ENCODE peak calls at places on chromosomes 16 and 17, in six cellular contexts. One of them, this sample, is unnamed.

GRCh38 chr17:29612094-29612403 is 10.7 kb downstream of the CORO6 start:
- DNase-seq in H1: no peak
- DNase-seq in K562: no peak
- DNase-seq in HepG2: no peak
- DNase-seq in GM12892: no peak
- DNase-seq in GM12878: no peak
- DNase-seq in this sample: no peak

GRCh38 chr17:39222866-39223834 is 2.6 kb downstream of the STAC2 start:
- DNase-seq in K562: no peak
- DNase-seq in HepG2: no peak
- DNase-seq in GM12892: no peak
- DNase-seq in GM12878: no peak
- DNase-seq in H1: no peak
- DNase-seq in this sample: no peak

GRCh38 chr17:52148288-52148968 is 10.1 kb downstream of the CA10 start:
- DNase-seq in HepG2: no peak
- DNase-seq in H1: no peak
- DNase-seq in K562: no peak
- DNase-seq in GM12892: no peak
- DNase-seq in GM12878: no peak
- DNase-seq in this sample: no peak

GRCh38 chr16:46929378-46930332 is 43.8 kb downstream of the DNAJA2 start:
- DNase-seq in K562: peak
- DNase-seq in GM12892: peak
- DNase-seq in HepG2: peak
- DNase-seq in GM12878: no peak
- DNase-seq in H1: peak
- DNase-seq in this sample: peak

GRCh38 chr16:82460761-82461160 is 166.0 kb upstream of the CDH13 start:
- DNase-seq in GM12892: no peak
- DNase-seq in H1: no peak
- DNase-seq in K562: no peak
- DNase-seq in HepG2: peak
- DNase-seq in GM12878: no peak
- DNase-seq in this sample: no peak

GRCh38 chr16:86605950-86606349 is 27.6 kb downstream of the FOXL1 start:
- DNase-seq in HepG2: no peak
- DNase-seq in H1: no peak
- DNase-seq in GM12878: no peak
- DNase-seq in K562: no peak
- DNase-seq in GM12892: no peak
- DNase-seq in this sample: no peak

GRCh38 chr17:70808596-70808995 is 639.3 kb downstream of the KCNJ2 start:
- DNase-seq in GM12878: no peak
- DNase-seq in K562: no peak
- DNase-seq in H1: no peak
- DNase-seq in GM12892: no peak
- DNase-seq in HepG2: no peak
- DNase-seq in this sample: no peak

GRCh38 chr16:88784074-88784855 is 755 bp downstream of the PIEZO1 start:
- DNase-seq in K562: peak
- DNase-seq in GM12892: no peak
- DNase-seq in GM12878: no peak
- DNase-seq in HepG2: peak
- DNase-seq in H1: peak
- DNase-seq in this sample: no peak

GRCh38 chr16:85963746-85964370 is 64.9 kb downstream of the IRF8 start:
- DNase-seq in H1: no peak
- DNase-seq in GM12892: no peak
- DNase-seq in K562: no peak
- DNase-seq in HepG2: no peak
- DNase-seq in GM12878: no peak
- DNase-seq in this sample: no peak

GRCh38 chr17:15456972-15457722 is 10.3 kb downstream of the CDRT4 start:
- DNase-seq in H1: no peak
- DNase-seq in GM12892: no peak
- DNase-seq in K562: no peak
- DNase-seq in GM12878: no peak
- DNase-seq in HepG2: peak
- DNase-seq in this sample: no peak

GRCh38 chr16:3058173-3059030 is 7.0 kb upstream of the IL32 start:
- DNase-seq in K562: peak
- DNase-seq in GM12878: no peak
- DNase-seq in H1: peak
- DNase-seq in HepG2: peak
- DNase-seq in GM12892: no peak
- DNase-seq in this sample: no peak

GRCh38 chr16:3062553-3062952 is 2.9 kb upstream of the IL32 start:
- DNase-seq in K562: no peak
- DNase-seq in GM12878: no peak
- DNase-seq in HepG2: no peak
- DNase-seq in GM12892: no peak
- DNase-seq in H1: no peak
- DNase-seq in this sample: no peak

GRCh38 chr16:3059723-3060242 is 5.7 kb upstream of the IL32 start:
- DNase-seq in HepG2: no peak
- DNase-seq in K562: no peak
- DNase-seq in GM12878: no peak
- DNase-seq in GM12892: no peak
- DNase-seq in H1: no peak
- DNase-seq in this sample: no peak

GRCh38 chr16:3059041-3059722 is 6.3 kb upstream of the IL32 start:
- DNase-seq in H1: peak
- DNase-seq in K562: peak
- DNase-seq in GM12878: no peak
- DNase-seq in GM12892: peak
- DNase-seq in HepG2: peak
- DNase-seq in this sample: peak

DNA sequence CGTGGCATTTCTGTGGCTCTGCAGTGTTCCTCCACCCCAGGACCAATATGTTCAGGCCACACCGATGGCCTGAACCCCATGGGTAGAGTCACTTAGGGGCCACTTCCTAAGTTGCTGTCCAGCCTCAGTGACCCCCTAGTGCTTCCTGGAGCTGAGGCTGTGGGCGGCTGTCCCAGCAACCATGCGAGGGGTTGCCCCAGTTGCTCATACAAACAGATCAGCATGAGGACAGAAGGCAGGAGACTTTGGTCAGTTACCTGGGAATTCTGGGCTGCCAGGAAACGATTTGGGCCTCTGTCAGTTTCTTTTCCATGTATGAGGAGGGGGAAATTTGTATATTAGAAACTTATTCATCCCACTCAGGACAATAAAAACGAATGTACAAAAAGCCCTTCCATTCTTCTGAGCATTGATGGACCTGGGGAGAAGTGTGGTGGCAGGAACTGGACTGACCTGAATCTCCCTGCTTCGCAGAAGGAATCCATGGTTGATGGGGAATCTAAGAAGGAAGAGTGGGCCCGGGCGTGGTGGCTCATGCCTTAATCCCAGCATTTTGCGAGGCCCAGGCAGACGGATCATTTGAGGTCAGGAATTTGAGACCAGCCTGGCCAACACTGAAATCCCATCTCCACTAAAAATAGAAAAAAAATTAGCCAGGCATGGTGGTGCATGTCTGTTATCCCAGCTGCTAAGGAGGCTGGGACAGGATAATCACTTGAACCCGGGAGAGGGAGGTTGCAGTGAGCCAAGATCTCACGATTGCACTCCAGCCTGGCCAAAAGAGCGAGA is 4.9 kb upstream of the IL32 start:
- DNase-seq in HepG2: no peak
- DNase-seq in K562: no peak
- DNase-seq in GM12878: no peak
- DNase-seq in H1: no peak
- DNase-seq in GM12892: no peak
- DNase-seq in this sample: no peak
- TF ChIP-seq TAF1 in HepG2: no peak
- TF ChIP-seq TAF1 in K562: no peak
- TF ChIP-seq TAF1 in GM12878: no peak
- TF ChIP-seq TAF1 in H1: no peak
- TF ChIP-seq TAF1 in GM12892: no peak
- TF ChIP-seq TAF1 in this sample: no peak

GRCh38 chr17:17239832-17240231 is 2.9 kb upstream of the FLCN start:
- DNase-seq in HepG2: no peak
- DNase-seq in GM12878: no peak
- DNase-seq in GM12892: no peak
- DNase-seq in K562: peak
- DNase-seq in H1: no peak
- DNase-seq in this sample: no peak

GRCh38 chr17:17235212-17236174 is 1.5 kb downstream of the FLCN start:
- DNase-seq in GM12878: no peak
- DNase-seq in H1: no peak
- DNase-seq in GM12892: no peak
- DNase-seq in K562: peak
- DNase-seq in HepG2: peak
- DNase-seq in this sample: no peak

GRCh38 chr17:17232303-17232621 is 4.7 kb downstream of the FLCN start:
- DNase-seq in K562: no peak
- DNase-seq in H1: no peak
- DNase-seq in GM12892: no peak
- DNase-seq in GM12878: no peak
- DNase-seq in HepG2: no peak
- DNase-seq in this sample: no peak

GRCh38 chr17:17237026-17237799 is at the start of gene FLCN:
- DNase-seq in H1: peak
- DNase-seq in GM12892: peak
- DNase-seq in K562: peak
- DNase-seq in GM12878: peak
- DNase-seq in HepG2: peak
- DNase-seq in this sample: peak

DNA sequence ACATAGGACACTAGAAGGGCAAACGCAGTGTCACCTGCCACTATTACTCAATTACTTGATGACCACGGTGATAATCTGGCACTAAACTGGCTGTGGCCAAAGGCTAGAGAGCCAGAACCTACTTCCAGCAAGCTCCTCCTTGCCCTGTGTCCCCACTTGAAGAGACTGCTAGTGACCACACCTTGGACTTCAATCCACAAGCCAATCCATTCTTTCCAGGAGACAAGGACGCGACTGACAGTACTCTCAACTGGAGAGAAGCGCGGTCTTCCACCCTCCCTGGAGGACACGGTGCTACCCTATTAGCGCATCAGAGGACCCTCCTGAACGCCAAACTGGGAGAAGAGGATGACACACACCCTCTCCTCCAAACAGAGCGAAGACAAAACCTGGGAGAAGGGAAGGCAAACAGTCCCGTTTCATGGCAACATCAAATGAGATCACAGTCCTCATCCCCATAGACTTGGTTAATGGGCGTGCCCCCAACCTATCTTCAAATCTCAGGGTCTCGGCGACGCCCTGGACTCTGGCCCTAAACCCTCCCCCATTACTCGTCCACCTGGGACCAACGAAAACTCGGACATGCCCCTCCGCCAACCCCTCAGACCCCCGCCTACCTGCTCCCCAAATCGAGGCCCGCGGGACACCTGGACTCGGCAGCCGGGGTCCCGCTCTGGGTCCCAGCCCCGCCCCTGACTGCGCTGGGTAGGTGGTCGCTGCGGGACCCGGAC is 508 bp downstream of the FLCN start:
- DNase-seq in H1: no peak
- DNase-seq in HepG2: peak
- DNase-seq in GM12892: no peak
- DNase-seq in GM12878: no peak
- DNase-seq in K562: peak
- DNase-seq in this sample: no peak
- TF ChIP-seq POLR2A in H1: no peak
- TF ChIP-seq POLR2A in HepG2: no peak
- TF ChIP-seq POLR2A in GM12892: no peak
- TF ChIP-seq POLR2A in GM12878: no peak
- TF ChIP-seq POLR2A in K562: no peak
- TF ChIP-seq POLR2A in this sample: no peak

DNA sequence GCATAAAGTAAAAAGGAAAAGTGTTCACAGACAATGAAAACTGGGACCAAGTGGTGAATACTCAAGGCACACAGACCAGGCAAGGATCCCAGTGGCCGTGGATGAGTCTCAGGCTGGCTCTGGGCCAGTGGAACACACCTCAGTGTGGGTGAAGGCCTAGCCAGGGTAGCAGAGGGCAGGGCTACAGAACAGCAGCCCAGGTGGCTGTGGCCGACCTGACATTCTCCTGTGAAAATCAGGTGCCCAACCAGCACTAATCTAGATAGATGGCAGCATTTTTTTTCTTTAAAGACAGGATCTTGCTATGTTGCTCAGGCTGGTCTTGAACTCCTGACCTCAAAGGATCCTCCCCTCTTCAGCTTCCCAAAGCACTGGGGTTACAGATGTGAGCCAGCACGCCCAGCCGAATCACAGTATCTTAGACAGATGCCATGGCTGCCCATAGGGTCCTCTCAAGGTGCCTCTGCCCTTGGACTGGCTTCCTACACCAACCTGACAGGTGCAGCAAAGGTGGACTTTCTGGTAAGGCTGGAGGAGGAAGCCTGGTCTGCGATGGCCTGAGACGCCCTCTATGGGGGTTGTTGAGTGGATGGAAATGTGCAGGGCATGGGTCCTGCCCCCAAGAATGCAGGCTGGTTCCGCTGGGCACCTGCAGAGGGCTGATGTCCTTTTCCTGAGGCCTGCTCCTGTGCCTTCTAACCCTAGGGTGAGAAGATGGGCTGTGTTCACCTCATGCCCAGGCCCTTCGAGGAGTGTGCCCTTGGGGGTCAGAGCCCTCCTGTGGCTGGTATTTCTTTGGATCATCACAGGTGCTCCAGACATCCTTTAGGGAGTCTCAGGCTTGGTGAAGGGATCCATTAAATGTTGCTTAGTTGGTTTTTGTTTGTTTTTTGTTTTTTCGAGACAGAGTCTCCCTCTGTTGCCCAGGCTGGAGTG is 3.8 kb upstream of the P4HB start:
- DNase-seq in H1: no peak
- DNase-seq in GM12892: no peak
- DNase-seq in HepG2: no peak
- DNase-seq in GM12878: no peak
- DNase-seq in K562: no peak
- DNase-seq in this sample: no peak
- TF ChIP-seq POLR2AphosphoS5 in H1: no peak
- TF ChIP-seq POLR2AphosphoS5 in GM12892: no peak
- TF ChIP-seq POLR2AphosphoS5 in HepG2: peak
- TF ChIP-seq POLR2AphosphoS5 in GM12878: peak
- TF ChIP-seq POLR2AphosphoS5 in K562: peak
- TF ChIP-seq POLR2AphosphoS5 in this sample: no peak

GRCh38 chr17:80061421-80061820 is 25.0 kb downstream of the CCDC40 start:
- DNase-seq in K562: no peak
- DNase-seq in GM12878: no peak
- DNase-seq in HepG2: no peak
- DNase-seq in H1: no peak
- DNase-seq in GM12892: no peak
- DNase-seq in this sample: no peak

GRCh38 chr17:80064696-80065095 is 28.3 kb downstream of the CCDC40 start:
- DNase-seq in GM12892: no peak
- DNase-seq in HepG2: no peak
- DNase-seq in K562: no peak
- DNase-seq in GM12878: no peak
- DNase-seq in H1: no peak
- DNase-seq in this sample: no peak

GRCh38 chr17:80060629-80061028 is 24.2 kb downstream of the CCDC40 start:
- DNase-seq in H1: no peak
- DNase-seq in GM12892: no peak
- DNase-seq in GM12878: no peak
- DNase-seq in K562: no peak
- DNase-seq in HepG2: no peak
- DNase-seq in this sample: no peak

GRCh38 chr17:80065478-80066170 is 29.2 kb downstream of the CCDC40 start:
- DNase-seq in GM12878: no peak
- DNase-seq in HepG2: no peak
- DNase-seq in GM12892: no peak
- DNase-seq in K562: no peak
- DNase-seq in H1: peak
- DNase-seq in this sample: no peak

GRCh38 chr17:80063815-80064585 is 27.6 kb downstream of the CCDC40 start:
- DNase-seq in K562: peak
- DNase-seq in GM12878: no peak
- DNase-seq in H1: no peak
- DNase-seq in GM12892: no peak
- DNase-seq in HepG2: peak
- DNase-seq in this sample: no peak
- TF ChIP-seq TAF1 in K562: no peak
- TF ChIP-seq TAF1 in GM12878: no peak
- TF ChIP-seq TAF1 in H1: no peak
- TF ChIP-seq TAF1 in GM12892: no peak
- TF ChIP-seq TAF1 in HepG2: no peak
- TF ChIP-seq TAF1 in this sample: no peak